ENCODE peak calls at places on chromosome 1, in nine cellular contexts. C is HEK293T; I is thoracic aorta; O is left lung; Q is Kasumi-1; F is smooth muscle cell of the brain vasculature; Z is activated effector memory CD4-positive, alpha-beta T cell treated with Interleukin-2 at 50 U/mL for 16 hours; H is heart left ventricle; P is C1 segment of cervical spinal cord. N is an unnamed sample.

GRCh38 chr1:36871146-36871971 is 163.0 kb downstream of the GRIK3 start:
- DNase-seq in C (no peak), I (no peak), O (no peak), Q (no peak), F (no peak), Z (no peak), H (no peak), P (no peak), N (no peak)

GRCh38 chr1:196535727-196536126 is 72.5 kb downstream of the KCNT2 start:
- DNase-seq in C (no peak), I (no peak), O (no peak), Q (no peak), F (no peak), Z (no peak), H (no peak), P (no peak), N (peak)

GRCh38 chr1:14742181-14742980 is 143.9 kb downstream of the KAZN start:
- DNase-seq in C (no peak), I (no peak), O (no peak), Q (no peak), F (peak), Z (no peak), H (no peak), P (no peak), N (peak)

GRCh38 chr1:31181515-31182343 is 58.0 kb downstream of the NKAIN1 start:
- DNase-seq in C (peak), I (no peak), O (peak), Q (peak), F (no peak), Z (no peak), H (peak), P (no peak), N (no peak)

GRCh38 chr1:65948609-65949229 is 156.0 kb downstream of the PDE4B start:
- DNase-seq in C (no peak), I (no peak), O (no peak), Q (peak), F (no peak), Z (no peak), H (no peak), P (no peak), N (peak)

GRCh38 chr1:8702121-8702520 is 115.3 kb downstream of the RERE start:
- DNase-seq in C (no peak), I (no peak), O (no peak), Q (no peak), F (no peak), Z (no peak), H (no peak), P (no peak), N (no peak)

GRCh38 chr1:208209286-208209685 is 34.9 kb downstream of the PLXNA2 start:
- DNase-seq in C (no peak), I (no peak), O (no peak), Q (no peak), F (no peak), Z (no peak), H (no peak), P (no peak), N (no peak)

GRCh38 chr1:85088408-85088784 is 40.1 kb upstream of the MCOLN3 start:
- DNase-seq in C (no peak), I (no peak), O (no peak), Q (no peak), F (no peak), Z (no peak), H (no peak), P (no peak), N (peak)

GRCh38 chr1:192601145-192602048 is 25.8 kb downstream of the RGS1 start:
- DNase-seq in C (no peak), I (no peak), O (no peak), Q (no peak), F (no peak), Z (no peak), H (no peak), P (no peak), N (no peak)

GRCh38 chr1:161792740-161793139 is 26.6 kb downstream of the ATF6 start:
- DNase-seq in C (peak), I (no peak), O (no peak), Q (peak), F (peak), Z (no peak), H (no peak), P (no peak), N (peak)

GRCh38 chr1:162040657-162041056 is 17.0 kb upstream of the OLFML2B start:
- DNase-seq in C (no peak), I (no peak), O (no peak), Q (peak), F (no peak), Z (no peak), H (no peak), P (no peak), N (no peak)

GRCh38 chr1:91011726-91012125 is 10.1 kb downstream of the ZNF644 start:
- DNase-seq in C (no peak), I (no peak), O (no peak), Q (peak), F (no peak), Z (no peak), H (no peak), P (no peak), N (peak)

GRCh38 chr1:41751804-41752513 is 166.8 kb downstream of the HIVEP3 start:
- DNase-seq in C (no peak), I (no peak), O (peak), Q (no peak), F (peak), Z (no peak), H (no peak), P (no peak), N (no peak)

GRCh38 chr1:211750599-211750998 is 75.2 kb upstream of the NEK2 start:
- DNase-seq in C (no peak), I (no peak), O (no peak), Q (no peak), F (no peak), Z (no peak), H (no peak), P (no peak), N (no peak)

GRCh38 chr1:195744256-195744655 is 864.0 kb downstream of the KCNT2 start:
- DNase-seq in C (no peak), I (no peak), O (peak), Q (no peak), F (no peak), Z (no peak), H (no peak), P (no peak), N (no peak)

GRCh38 chr1:53734650-53735211 is 4.2 kb downstream of the GLIS1 start:
- DNase-seq in C (no peak), I (no peak), O (no peak), Q (no peak), F (no peak), Z (no peak), H (no peak), P (no peak), N (no peak)

GRCh38 chr1:54407201-54407956 is 1.2 kb upstream of the SSBP3 start:
- DNase-seq in C (peak), I (peak), O (no peak), Q (peak), F (peak), Z (peak), H (peak), P (peak), N (peak)

GRCh38 chr1:165631403-165632151 is 543 bp downstream of the MGST3 start:
- DNase-seq in C (peak), I (peak), O (peak), Q (peak), F (no peak), Z (peak), H (peak), P (peak), N (peak)

GRCh38 chr1:115463347-115463746 is 125.3 kb upstream of the NGF start:
- DNase-seq in C (no peak), I (no peak), O (no peak), Q (no peak), F (no peak), Z (no peak), H (peak), P (no peak), N (no peak)

GRCh38 chr1:154819628-154820590 is 50.2 kb downstream of the KCNN3 start:
- DNase-seq in C (peak), I (no peak), O (no peak), Q (peak), F (no peak), Z (no peak), H (no peak), P (no peak), N (peak)

GRCh38 chr1:2555634-2556276 is 416 bp upstream of the TNFRSF14 start:
- DNase-seq in C (no peak), I (no peak), O (peak), Q (peak), F (no peak), Z (peak), H (peak), P (peak), N (no peak)

GRCh38 chr1:27397749-27398148 is 5.3 kb downstream of the GPR3 start:
- DNase-seq in C (no peak), I (no peak), O (no peak), Q (no peak), F (no peak), Z (no peak), H (no peak), P (no peak), N (no peak)

GRCh38 chr1:111110197-111110899 is 29.5 kb downstream of the DRAM2 start:
- DNase-seq in C (no peak), I (no peak), O (no peak), Q (no peak), F (no peak), Z (no peak), H (no peak), P (no peak), N (no peak)

GRCh38 chr1:153598309-153599172 is 14.4 kb downstream of the S100A16 start:
- DNase-seq in C (peak), I (no peak), O (no peak), Q (peak), F (no peak), Z (no peak), H (no peak), P (no peak), N (no peak)

GRCh38 chr1:108512239-108513071 is 47.4 kb upstream of the EEIG2 start:
- DNase-seq in C (peak), I (no peak), O (no peak), Q (peak), F (no peak), Z (no peak), H (no peak), P (no peak), N (peak)

GRCh38 chr1:11647333-11647732 is 6.9 kb downstream of the FBXO2 start:
- DNase-seq in C (no peak), I (no peak), O (no peak), Q (no peak), F (no peak), Z (no peak), H (no peak), P (no peak), N (no peak)

GRCh38 chr1:154404511-154404931 is 622 bp upstream of the IL6R start:
- DNase-seq in C (no peak), I (no peak), O (no peak), Q (peak), F (no peak), Z (no peak), H (no peak), P (no peak), N (no peak)

GRCh38 chr1:240284656-240285427 is 193.2 kb downstream of the FMN2 start:
- DNase-seq in C (no peak), I (no peak), O (no peak), Q (no peak), F (no peak), Z (no peak), H (no peak), P (no peak), N (peak)

N was measured in NCI-H226.